ENCODE peak calls at places on chromosomes 6 and 20, in five cellular contexts. S, V, T, E and O are unnamed samples.

GRCh38 chr20:49045440-49046086 is 549 bp upstream of the CSE1L start:
- DNase-seq in S (no peak), V (peak), T (no peak), E (peak), O (peak)

GRCh38 chr6:69180361-69181067 is 545.4 kb downstream of the ADGRB3 start:
- DNase-seq in S (no peak), V (no peak), T (no peak), E (no peak), O (no peak)

GRCh38 chr20:58523916-58524315 is 8.7 kb upstream of the APCDD1L start:
- DNase-seq in S (no peak), V (no peak), T (peak), E (no peak), O (no peak)

GRCh38 chr6:49806145-49806544 is 19.1 kb upstream of the PGK2 start:
- DNase-seq in S (no peak), V (no peak), T (no peak), E (no peak), O (no peak)

GRCh38 chr6:90369024-90369519 is 72.4 kb upstream of the BACH2 start:
- DNase-seq in S (peak), V (no peak), T (peak), E (peak), O (peak)

GRCh38 chr6:87407896-87408720 is at the start of gene CFAP206:
- DNase-seq in S (peak), V (peak), T (peak), E (peak), O (peak)

GRCh38 chr20:35953411-35954199 is 697 bp downstream of the SCAND1 start:
- DNase-seq in S (peak), V (peak), T (peak), E (peak), O (peak)

GRCh38 chr20:12808006-12808567 is 200.7 kb upstream of the SPTLC3 start:
- DNase-seq in S (peak), V (no peak), T (no peak), E (no peak), O (no peak)

GRCh38 chr6:44660561-44661220 is 273.2 kb downstream of the CDC5L start:
- DNase-seq in S (no peak), V (no peak), T (no peak), E (no peak), O (no peak)

GRCh38 chr6:51218181-51218580 is 399.5 kb downstream of the TFAP2B start:
- DNase-seq in S (no peak), V (no peak), T (no peak), E (no peak), O (no peak)

GRCh38 chr6:152478377-152479010 is 158.7 kb downstream of the SYNE1 start:
- DNase-seq in S (no peak), V (no peak), T (no peak), E (no peak), O (no peak)

GRCh38 chr6:101761124-101761601 is 367.7 kb downstream of the GRIK2 start:
- DNase-seq in S (peak), V (no peak), T (peak), E (no peak), O (peak)

GRCh38 chr20:6828794-6829423 is 61.4 kb downstream of the BMP2 start:
- DNase-seq in S (peak), V (peak), T (peak), E (peak), O (peak)

GRCh38 chr20:44302026-44302669 is 8.9 kb downstream of the FITM2 start:
- DNase-seq in S (no peak), V (no peak), T (no peak), E (no peak), O (no peak)

GRCh38 chr6:152942319-152942869 is 40.4 kb downstream of the FBXO5 start:
- DNase-seq in S (peak), V (no peak), T (no peak), E (no peak), O (no peak)

GRCh38 chr20:45291526-45291925 is 15.1 kb upstream of the RBPJL start:
- DNase-seq in S (no peak), V (no peak), T (no peak), E (no peak), O (no peak)

GRCh38 chr20:2341336-2341735 is 39.4 kb upstream of the TGM6 start:
- DNase-seq in S (no peak), V (no peak), T (no peak), E (no peak), O (no peak)

GRCh38 chr6:108179741-108180140 is 13.9 kb downstream of the NR2E1 start:
- DNase-seq in S (no peak), V (no peak), T (no peak), E (no peak), O (no peak)

GRCh38 chr6:16511048-16511660 is 250.1 kb downstream of the ATXN1 start:
- DNase-seq in S (peak), V (no peak), T (peak), E (peak), O (no peak)

GRCh38 chr6:18720075-18720474 is 332.9 kb downstream of the RNF144B start:
- DNase-seq in S (no peak), V (no peak), T (no peak), E (no peak), O (no peak)

GRCh38 chr6:55758156-55758942 is 117.0 kb downstream of the BMP5 start:
- DNase-seq in S (peak), V (no peak), T (peak), E (no peak), O (peak)

GRCh38 chr6:166999845-167000253 is 652 bp downstream of the CEP43 start:
- DNase-seq in S (no peak), V (no peak), T (peak), E (peak), O (no peak)

GRCh38 chr6:166999145-166999844 is at the start of gene CEP43:
- DNase-seq in S (peak), V (peak), T (peak), E (peak), O (peak)

GRCh38 chr6:166998256-166999144 is 697 bp upstream of the CEP43 start:
- DNase-seq in S (no peak), V (peak), T (no peak), E (peak), O (peak)

GRCh38 chr6:166997768-166998255 is 1.4 kb upstream of the CEP43 start:
- DNase-seq in S (peak), V (peak), T (peak), E (peak), O (peak)

GRCh38 chr6:167000759-167001158 is 1.6 kb downstream of the CEP43 start:
- DNase-seq in S (no peak), V (no peak), T (no peak), E (no peak), O (no peak)
- H3K4me3 ChIP-seq in S (peak), V (no peak), T (no peak), E (no peak), O (no peak)

GRCh38 chr6:79510707-79511106 is 26.5 kb downstream of the LCA5 start:
- DNase-seq in S (no peak), V (no peak), T (no peak), E (no peak), O (no peak)

GRCh38 chr6:79515436-79515835 is 21.8 kb downstream of the LCA5 start:
- DNase-seq in S (no peak), V (no peak), T (no peak), E (no peak), O (no peak)

GRCh38 chr6:79512014-79512413 is 25.2 kb downstream of the LCA5 start:
- DNase-seq in S (no peak), V (no peak), T (no peak), E (no peak), O (no peak)

GRCh38 chr6:79518850-79519249 is 18.4 kb downstream of the LCA5 start:
- DNase-seq in S (no peak), V (no peak), T (no peak), E (no peak), O (no peak)

DNA sequence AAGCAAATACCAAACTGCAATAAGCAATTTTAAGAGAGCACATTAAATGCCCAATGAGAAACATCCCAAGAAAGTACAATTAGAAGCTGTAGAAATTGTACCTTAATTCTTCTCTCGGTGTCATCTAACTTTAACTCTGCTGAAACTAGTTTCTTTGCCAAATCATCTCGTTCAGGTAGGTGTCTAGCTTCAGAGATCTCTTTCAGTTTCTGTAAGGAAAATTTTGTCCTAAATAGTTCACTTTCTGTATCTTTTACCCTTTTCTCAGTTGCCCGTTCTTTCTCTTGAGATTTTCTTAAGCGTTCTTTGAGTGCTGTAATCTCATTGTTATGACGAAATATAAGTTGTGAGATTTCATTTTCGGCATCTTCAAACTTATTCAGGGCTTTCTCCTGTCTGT is 24.1 kb downstream of the LCA5 start:
- DNase-seq in S (no peak), V (no peak), T (no peak), E (no peak), O (no peak)
- H3K4me3 ChIP-seq in S (no peak), V (no peak), T (no peak), E (no peak), O (no peak)

GRCh38 chr6:84762941-84763396 is 1.4 kb downstream of the TBX18 start:
- DNase-seq in S (no peak), V (peak), T (no peak), E (peak), O (no peak)
- H3K4me3 ChIP-seq in S (no peak), V (peak), T (peak), E (no peak), O (peak)

DNA sequence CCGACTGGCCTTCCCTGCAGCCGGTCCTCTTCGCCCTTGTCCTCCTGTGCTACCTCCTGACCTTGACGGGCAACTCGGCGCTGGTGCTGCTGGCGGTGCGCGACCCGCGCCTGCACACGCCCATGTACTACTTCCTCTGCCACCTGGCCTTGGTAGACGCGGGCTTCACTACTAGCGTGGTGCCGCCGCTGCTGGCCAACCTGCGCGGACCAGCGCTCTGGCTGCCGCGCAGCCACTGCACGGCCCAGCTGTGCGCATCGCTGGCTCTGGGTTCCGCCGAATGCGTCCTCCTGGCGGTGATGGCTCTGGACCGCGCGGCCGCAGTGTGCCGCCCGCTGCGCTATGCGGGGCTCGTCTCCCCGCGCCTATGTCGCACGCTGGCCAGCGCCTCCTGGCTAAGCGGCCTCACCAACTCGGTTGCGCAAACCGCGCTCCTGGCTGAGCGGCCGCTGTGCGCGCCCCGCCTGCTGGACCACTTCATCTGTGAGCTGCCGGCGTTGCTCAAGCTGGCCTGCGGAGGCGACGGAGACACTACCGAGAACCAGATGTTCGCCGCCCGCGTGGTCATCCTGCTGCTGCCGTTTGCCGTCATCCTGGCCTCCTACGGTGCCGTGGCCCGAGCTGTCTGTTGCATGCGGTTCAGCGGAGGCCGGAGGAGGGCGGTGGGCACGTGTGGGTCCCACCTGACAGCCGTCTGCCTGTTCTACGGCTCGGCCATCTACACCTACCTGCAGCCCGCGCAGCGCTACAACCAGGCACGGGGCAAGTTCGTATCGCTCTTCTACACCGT is 6.1 kb downstream of the UBD start:
- DNase-seq in S (no peak), V (peak), T (peak), E (peak), O (peak)
- H3K4me3 ChIP-seq in S (no peak), V (peak), T (no peak), E (peak), O (peak)

GRCh38 chr20:4151342-4151741 is 136.0 kb upstream of the RNF24 start:
- DNase-seq in S (no peak), V (no peak), T (no peak), E (no peak), O (no peak)
- H3K4me3 ChIP-seq in S (peak), V (no peak), T (no peak), E (no peak), O (no peak)

DNA sequence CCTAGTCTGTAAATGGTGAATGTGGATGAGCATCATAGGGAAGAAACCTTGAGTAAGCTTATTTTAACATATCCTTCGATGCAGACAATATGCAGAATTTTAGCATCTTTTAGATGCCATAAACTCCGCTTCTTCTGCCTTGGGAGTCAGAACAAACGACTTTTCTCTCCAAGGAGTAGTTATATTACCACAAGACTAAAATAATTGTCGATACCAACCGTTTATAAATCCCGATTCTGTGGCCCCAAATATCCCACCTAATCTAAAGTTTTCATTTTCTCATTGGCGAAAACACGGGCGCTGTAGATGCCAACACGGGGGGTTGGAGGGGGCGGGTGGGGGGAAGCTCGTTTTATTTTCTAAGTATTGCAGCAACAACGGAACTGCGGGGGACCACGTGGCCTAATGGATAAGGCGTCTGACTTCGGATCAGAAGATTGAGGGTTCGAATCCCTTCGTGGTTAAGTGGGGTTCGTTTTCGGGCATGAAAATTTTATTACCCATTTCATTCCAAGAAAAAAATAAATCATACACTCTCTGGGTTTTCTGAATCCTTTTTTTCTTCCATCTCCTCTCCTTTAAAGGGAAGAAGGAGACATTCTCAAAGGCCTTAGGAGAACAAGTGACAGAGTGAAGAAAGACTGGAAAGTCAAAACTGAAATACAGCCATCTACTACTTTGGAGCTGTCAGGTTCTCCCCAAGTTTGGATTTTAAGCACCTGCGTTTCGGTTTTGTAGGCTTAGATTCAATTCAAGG is 65.5 kb upstream of the BTN3A2 start:
- DNase-seq in S (no peak), V (no peak), T (no peak), E (peak), O (no peak)
- H3K4me3 ChIP-seq in S (no peak), V (no peak), T (peak), E (peak), O (no peak)

DNA sequence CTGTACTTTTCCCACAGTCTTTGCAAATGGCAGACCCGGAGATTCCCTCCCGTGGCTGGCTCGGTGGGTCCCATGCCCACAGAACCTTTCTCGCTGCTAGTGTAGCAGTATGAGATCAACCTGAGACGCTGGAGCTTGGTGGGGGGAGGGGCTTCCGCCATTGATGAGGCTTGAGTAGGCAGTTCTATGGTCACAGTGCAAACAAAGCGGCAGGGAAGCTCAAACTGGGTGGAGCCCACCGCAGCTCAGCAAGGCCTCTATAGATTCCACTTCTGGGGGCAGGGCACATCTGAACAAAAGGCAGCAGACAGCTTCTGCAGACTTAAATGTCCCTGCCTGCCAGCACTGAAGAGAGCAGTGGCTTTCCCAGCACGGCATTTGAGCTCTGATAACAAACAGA is 186.0 kb upstream of the KCNK16 start:
- DNase-seq in S (no peak), V (no peak), T (no peak), E (no peak), O (no peak)
- H3K4me3 ChIP-seq in S (no peak), V (no peak), T (no peak), E (no peak), O (no peak)